ENCODE peak calls at places on chromosomes 13 and 19, in six cellular contexts. G is stimulated activated CD4-positive, alpha-beta T cell treated with anti-CD3 and anti-CD28 coated beads, Interleukin-1b, Interleukin-23, amount 100 ng/mL, for 24 hours; O is NCI-H774; H is glomerular endothelial cell; C is fibroblast of mammary gland; V is GM04504. W is an unnamed sample.

GRCh38 chr13:94657167-94657566 is 55.2 kb downstream of the SOX21 start:
- DNase-seq in C (peak), O (no peak), G (no peak), V (no peak), H (no peak), W (no peak)

GRCh38 chr19:6039541-6040225 is 61.7 kb upstream of the RANBP3 start:
- DNase-seq in C (peak), G (no peak), V (no peak), H (no peak), O (no peak), W (no peak)

GRCh38 chr19:19860756-19861390 is 4.8 kb upstream of the ZNF253 start:
- DNase-seq in H (no peak), O (no peak), V (no peak), C (no peak), G (no peak), W (no peak)

GRCh38 chr19:52716578-52716977 is 18.3 kb downstream of the ZNF611 start:
- DNase-seq in O (no peak), C (no peak), G (no peak), V (no peak), H (no peak), W (no peak)

GRCh38 chr13:44904982-44905381 is 84.3 kb downstream of the NUFIP1 start:
- DNase-seq in C (peak), G (no peak), H (no peak), O (no peak), V (peak), W (no peak)

GRCh38 chr19:51181913-51182419 is 39.9 kb downstream of the SIGLEC7 start:
- DNase-seq in V (no peak), H (no peak), O (no peak), C (peak), G (no peak), W (no peak)

GRCh38 chr13:114264886-114265611 is 16.4 kb upstream of the UPF3A start:
- DNase-seq in G (no peak), V (no peak), H (no peak), C (peak), O (no peak), W (no peak)

GRCh38 chr13:99778500-99778899 is 193.1 kb downstream of the ZIC5 start:
- DNase-seq in G (no peak), H (no peak), O (no peak), V (no peak), C (no peak), W (no peak)

GRCh38 chr19:41353466-41354342 is at the start of gene TGFB1:
- DNase-seq in H (no peak), V (peak), C (peak), O (peak), G (peak), W (peak)

GRCh38 chr13:47904239-47904638 is 96.8 kb downstream of the SUCLA2 start:
- DNase-seq in H (no peak), V (no peak), G (no peak), C (no peak), O (no peak), W (no peak)

GRCh38 chr19:46298477-46299003 is 1.7 kb downstream of the HIF3A start:
- DNase-seq in C (no peak), G (no peak), V (no peak), H (no peak), O (no peak), W (no peak)

GRCh38 chr19:18392417-18392816 is 5.0 kb downstream of the LRRC25 start:
- DNase-seq in G (no peak), H (no peak), C (peak), V (no peak), O (no peak), W (no peak)

GRCh38 chr19:14507704-14508246 is 10.4 kb downstream of the DNAJB1 start:
- DNase-seq in O (no peak), C (peak), V (no peak), H (no peak), G (no peak), W (no peak)

GRCh38 chr19:35704218-35704617 is at the start of gene ZBTB32:
- DNase-seq in O (peak), C (peak), V (no peak), H (no peak), G (no peak), W (no peak)

GRCh38 chr13:108278466-108278865 is 8.9 kb downstream of the TNFSF13B start:
- DNase-seq in G (no peak), V (no peak), O (no peak), C (no peak), H (no peak), W (no peak)

GRCh38 chr13:113046883-113047244 is 58.7 kb upstream of the F7 start:
- DNase-seq in V (no peak), G (no peak), O (no peak), C (no peak), H (no peak), W (no peak)

GRCh38 chr13:95553614-95554385 is 1.3 kb downstream of the CLDN10 start:
- DNase-seq in C (no peak), O (no peak), V (no peak), G (no peak), H (no peak), W (no peak)

GRCh38 chr13:72379581-72379980 is 347.8 kb downstream of the MZT1 start:
- DNase-seq in V (no peak), O (no peak), C (no peak), G (no peak), H (no peak), W (no peak)

GRCh38 chr19:12930002-12930645 is 3.4 kb downstream of the FARSA start:
- DNase-seq in O (no peak), C (no peak), H (no peak), G (no peak), V (no peak), W (no peak)

GRCh38 chr13:43546821-43547220 is 240.0 kb downstream of the ENOX1 start:
- DNase-seq in H (no peak), O (no peak), G (no peak), V (no peak), C (no peak), W (no peak)

GRCh38 chr19:54432144-54432738 is 16.8 kb upstream of the LENG8 start:
- DNase-seq in O (no peak), G (no peak), V (no peak), C (no peak), H (no peak), W (no peak)

GRCh38 chr19:35253316-35254286 is 4.8 kb downstream of the LSR start:
- DNase-seq in G (no peak), C (no peak), H (no peak), V (no peak), O (no peak), W (no peak)

GRCh38 chr19:17721821-17722220 is 2.5 kb downstream of the MAP1S start:
- DNase-seq in V (no peak), C (peak), O (no peak), H (no peak), G (no peak), W (no peak)

GRCh38 chr13:80342541-80343371 is 1.8 kb upstream of the SPRY2 start:
- DNase-seq in H (no peak), C (peak), G (peak), V (no peak), O (peak), W (peak)

GRCh38 chr13:60227168-60227567 is 63.4 kb upstream of the DIAPH3 start:
- DNase-seq in G (no peak), O (no peak), H (no peak), V (no peak), C (peak), W (no peak)

GRCh38 chr13:20769091-20769490 is 4.7 kb downstream of the EEF1AKMT1 start:
- DNase-seq in O (no peak), V (no peak), H (peak), G (no peak), C (no peak), W (no peak)

W was measured in NCI-H1105.